ENCODE peak calls at places on chromosome 6, in seven cellular contexts. O is H1, Z is IMR-90, C is mesenchymal stem cell, V is H9, I is neuronal stem cell, J is trophoblast cell. F is an unnamed sample.
A peak's percentile ranks its signal among the peaks of the same experiment; 100 is the strongest.

GRCh38 chr6:12941422-12941821 is 224.9 kb downstream of the PHACTR1 start:
- DNase-seq in V (no peak), C (peak; percentile 73), I (no peak), O (no peak), J (no peak), Z (no peak), F (peak; percentile 3)

GRCh38 chr6:94600648-94601047 is 976.7 kb upstream of the MANEA start:
- DNase-seq in I (no peak), Z (no peak), O (no peak), J (no peak), V (no peak), C (no peak), F (peak; percentile 55)

GRCh38 chr6:117275711-117276110 is 10.4 kb downstream of the VGLL2 start:
- DNase-seq in V (no peak), C (no peak), O (no peak), Z (no peak), I (no peak), J (no peak), F (no peak)

GRCh38 chr6:130853555-130854183 is 26.5 kb downstream of the SMLR1 start:
- DNase-seq in Z (peak; percentile 73), C (peak; percentile 22), V (no peak), O (no peak), I (no peak), J (no peak), F (peak; percentile 39)

GRCh38 chr6:85412926-85413325 is 37.0 kb upstream of the NT5E start:
- DNase-seq in C (no peak), I (no peak), Z (no peak), O (no peak), V (no peak), J (no peak), F (no peak)

GRCh38 chr6:142943746-142944125 is 1.2 kb downstream of the HIVEP2 start:
- DNase-seq in V (no peak), Z (peak; percentile 48), J (peak; percentile 29), O (peak; percentile 53), I (peak; percentile 2), C (peak; percentile 62), F (peak; percentile 41)

GRCh38 chr6:167827588-167828324 is 1.0 kb downstream of the AFDN start:
- DNase-seq in I (peak; percentile 54), J (peak; percentile 82), C (peak; percentile 62), V (peak; percentile 55), O (peak; percentile 69), Z (peak; percentile 18), F (peak; percentile 86)

GRCh38 chr6:124907596-124907995 is 54.6 kb upstream of the RNF217 start:
- DNase-seq in C (no peak), O (no peak), V (no peak), J (no peak), I (no peak), Z (no peak), F (no peak)

GRCh38 chr6:72084992-72085569 is 198.7 kb downstream of the RIMS1 start:
- DNase-seq in I (peak; percentile 15), J (peak; percentile 68), C (peak; percentile 22), O (no peak), V (no peak), Z (peak; percentile 18), F (peak; percentile 14)

GRCh38 chr6:158706369-158706982 is 56.6 kb downstream of the SYTL3 start:
- DNase-seq in Z (peak; percentile 51), O (no peak), I (no peak), J (peak; percentile 49), V (peak; percentile 78), C (peak; percentile 70), F (peak; percentile 96)

GRCh38 chr6:127821431-127821830 is 79.4 kb downstream of the THEMIS start:
- DNase-seq in Z (no peak), C (no peak), J (no peak), V (no peak), O (no peak), I (no peak), F (no peak)

GRCh38 chr6:30327232-30327746 is 562 bp downstream of the TRIM39 start:
- DNase-seq in C (no peak), I (no peak), O (no peak), J (peak; percentile 4), V (no peak), Z (no peak), F (no peak)

GRCh38 chr6:30913721-30914075 is 340 bp upstream of the VARS2 start:
- DNase-seq in J (no peak), I (no peak), Z (no peak), V (no peak), C (no peak), O (no peak), F (no peak)

GRCh38 chr6:170522565-170523183 is 30.4 kb downstream of the PSMB1 start:
- DNase-seq in J (no peak), C (peak; percentile 24), I (peak; percentile 33), Z (peak; percentile 24), V (peak; percentile 71), O (no peak), F (peak; percentile 51)

GRCh38 chr6:119264854-119265397 is 84.6 kb downstream of the MAN1A1 start:
- DNase-seq in V (no peak), I (no peak), Z (no peak), C (no peak), O (no peak), J (no peak), F (no peak)

GRCh38 chr6:8082954-8083858 is 19.0 kb upstream of the BLOC1S5 start:
- DNase-seq in O (no peak), Z (peak; percentile 96), C (peak; percentile 90), I (no peak), V (no peak), J (peak; percentile 45), F (peak; percentile 10)

GRCh38 chr6:7108964-7109836 is 1.4 kb downstream of the RREB1 start:
- DNase-seq in C (peak; percentile 85), I (no peak), Z (peak; percentile 82), O (no peak), V (no peak), J (peak; percentile 87), F (peak; percentile 57)

GRCh38 chr6:1599469-1599868 is 10.2 kb upstream of the FOXC1 start:
- DNase-seq in Z (no peak), I (no peak), J (no peak), C (no peak), O (no peak), V (no peak), F (no peak)

GRCh38 chr6:27767851-27768250 is 144.3 kb downstream of the OR2B2 start:
- DNase-seq in Z (no peak), V (peak; percentile 63), C (no peak), O (no peak), I (no peak), J (no peak), F (peak; percentile 34)

GRCh38 chr6:90411292-90411781 is 114.7 kb upstream of the BACH2 start:
- DNase-seq in J (peak; percentile 87), O (no peak), I (no peak), Z (no peak), C (no peak), V (peak; percentile 58), F (peak; percentile 82)

GRCh38 chr6:11161031-11161966 is 49.8 kb upstream of the ERVFRD-1 start:
- DNase-seq in V (no peak), J (no peak), O (no peak), Z (peak; percentile 16), C (peak; percentile 27), I (no peak), F (no peak)

GRCh38 chr6:11164717-11165646 is 53.5 kb upstream of the ERVFRD-1 start:
- DNase-seq in V (no peak), J (no peak), C (no peak), Z (no peak), I (no peak), O (no peak), F (no peak)

GRCh38 chr6:11163932-11164331 is 52.4 kb upstream of the ERVFRD-1 start:
- DNase-seq in O (no peak), C (no peak), Z (no peak), V (no peak), J (no peak), I (no peak), F (no peak)

GRCh38 chr6:11160199-11160598 is 48.7 kb upstream of the ERVFRD-1 start:
- DNase-seq in Z (peak; percentile 21), J (no peak), O (no peak), I (no peak), V (no peak), C (no peak), F (no peak)

GRCh38 chr6:11162262-11162661 is 50.7 kb upstream of the ERVFRD-1 start:
- DNase-seq in V (no peak), J (no peak), I (no peak), C (no peak), Z (no peak), O (no peak), F (no peak)
- H4K8ac ChIP-seq in V (no peak overlapping the region), J (no peak overlapping the region), I (no peak overlapping the region), C (no peak overlapping the region), Z (no peak overlapping the region), O (no peak overlapping the region), F (no peak overlapping the region)

GRCh38 chr6:155582016-155582991 is 126.7 kb upstream of the NOX3 start:
- DNase-seq in C (no peak), I (no peak), Z (no peak), J (no peak), V (no peak), O (no peak), F (no peak)

GRCh38 chr6:155586036-155586557 is 130.5 kb upstream of the NOX3 start:
- DNase-seq in J (no peak), O (no peak), Z (no peak), I (no peak), V (no peak), C (no peak), F (no peak)

GRCh38 chr6:155583997-155584396 is 128.4 kb upstream of the NOX3 start:
- DNase-seq in I (no peak), O (no peak), C (peak; percentile 15), Z (no peak), J (no peak), V (no peak), F (no peak)

DNA sequence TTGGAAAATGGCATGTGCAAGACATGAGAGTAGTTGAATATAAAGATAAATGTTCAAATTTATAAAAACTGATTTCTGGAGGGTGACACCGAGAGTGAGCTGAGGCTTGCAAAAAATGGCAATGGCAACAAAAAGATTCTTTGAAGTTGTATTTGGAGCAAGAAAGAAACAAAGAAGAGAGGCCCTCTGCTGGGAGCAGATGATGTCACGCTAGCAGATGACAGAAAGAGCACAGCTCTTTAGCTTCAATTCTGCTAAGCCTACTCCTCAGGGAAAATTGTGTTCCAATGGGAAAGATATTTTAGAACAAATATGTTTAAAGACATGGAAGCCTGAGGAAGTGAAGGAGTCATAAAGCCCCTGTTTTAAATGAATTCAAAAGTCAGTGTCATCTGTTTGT is 125.3 kb upstream of the NOX3 start:
- DNase-seq in Z (no peak), J (no peak), O (no peak), C (no peak), I (no peak), V (no peak), F (peak; percentile 18)
- H4K8ac ChIP-seq in Z (no peak overlapping the region), J (no peak overlapping the region), O (no peak overlapping the region), C (no peak overlapping the region), I (no peak overlapping the region), V (no peak overlapping the region), F (no peak overlapping the region)

GRCh38 chr6:150303256-150303655 is 65.6 kb upstream of the IYD start:
- DNase-seq in Z (no peak), C (no peak), J (no peak), V (no peak), O (no peak), I (no peak), F (no peak)
- H4K8ac ChIP-seq in Z (no peak overlapping the region), C (no peak overlapping the region), J (no peak overlapping the region), V (no peak overlapping the region), O (no peak overlapping the region), I (no peak overlapping the region), F (no peak overlapping the region)

DNA sequence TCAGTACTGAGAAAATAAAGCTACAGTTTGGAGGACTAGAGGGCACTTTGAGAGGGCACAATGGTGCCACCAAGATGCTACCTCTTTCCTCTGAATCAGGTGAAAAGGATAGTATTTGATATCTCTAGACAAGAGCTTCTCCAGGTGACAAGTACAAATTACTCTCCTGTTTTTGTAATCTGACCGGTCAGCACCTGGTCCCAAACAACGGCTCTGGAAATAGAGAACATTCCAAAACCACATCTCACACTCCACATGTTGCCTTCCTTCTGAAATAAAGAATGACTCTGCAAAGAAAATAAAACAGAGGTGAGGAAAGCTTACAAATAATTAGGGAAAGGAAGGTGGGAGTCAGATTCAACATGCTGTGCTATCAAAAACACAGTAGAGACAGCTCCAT is 51.3 kb upstream of the CITED2 start:
- DNase-seq in J (peak; percentile 17), V (no peak), I (no peak), C (no peak), Z (no peak), O (no peak), F (no peak)
- H4K8ac ChIP-seq in J (no peak overlapping the region), V (no peak overlapping the region), I (no peak overlapping the region), C (no peak overlapping the region), Z (no peak overlapping the region), O (no peak overlapping the region), F (no peak overlapping the region)